ENCODE peak calls at places on chromosomes 2 and 18, in eight cellular contexts. V is hypothalamus; O is stimulated activated CD8-positive, alpha-beta memory T cell treated with anti-CD3 and anti-CD28 coated beads, Interleukin-2, amount 100 ng/mL, for 1 hour; X is NCI-H1694; M is NCI-H2171 treated with DMSO at 0.1 percent for 48 hours; T is adipocyte; H is effector memory CD8-positive, alpha-beta T cell; L is GM23248. R is an unnamed sample.

GRCh38 chr2:120013569-120014223 is 819 bp downstream of the EPB41L5 start:
- DNase-seq in V (no peak), O (no peak), X (no peak), M (peak; percentile 59), T (no peak), H (no peak), L (peak; percentile 8), R (no peak)

GRCh38 chr2:124163825-124164224 is 138.7 kb downstream of the CNTNAP5 start:
- DNase-seq in V (no peak), O (no peak), X (no peak), M (no peak), T (no peak), H (no peak), L (no peak), R (no peak)

GRCh38 chr2:179703702-179704101 is 157.7 kb downstream of the ZNF385B start:
- DNase-seq in V (no peak), O (no peak), X (no peak), M (no peak), T (no peak), H (no peak), L (no peak), R (no peak)

GRCh38 chr2:179558010-179558911 is 293.6 kb upstream of the SESTD1 start:
- DNase-seq in V (no peak), O (no peak), X (no peak), M (no peak), T (peak; percentile 22), H (no peak), L (no peak), R (no peak)

GRCh38 chr2:240441993-240442411 is 6.5 kb downstream of the GPC1 start:
- DNase-seq in V (no peak), O (no peak), X (no peak), M (no peak), T (no peak), H (no peak), L (no peak), R (peak; percentile 82)

GRCh38 chr2:28895189-28895893 is 874 bp downstream of the WDR43 start:
- DNase-seq in V (no peak), O (peak; percentile 3), X (no peak), M (peak; percentile 51), T (peak; percentile 61), H (peak; percentile 18), L (peak; percentile 71), R (no peak)

GRCh38 chr2:37389984-37390765 is 45.7 kb downstream of the QPCT start:
- DNase-seq in V (no peak), O (peak; percentile 16), X (peak; percentile 10), M (peak; percentile 34), T (peak; percentile 60), H (peak; percentile 48), L (peak; percentile 87), R (peak; percentile 42)

GRCh38 chr18:28267878-28268625 is 91.1 kb upstream of the CDH2 start:
- DNase-seq in V (no peak), O (no peak), X (no peak), M (no peak), T (peak; percentile 27), H (no peak), L (peak; percentile 32), R (no peak)

GRCh38 chr2:152826880-152827279 is 108.5 kb downstream of the ARL6IP6 start:
- DNase-seq in V (no peak), O (no peak), X (peak; percentile 10), M (peak; percentile 74), T (no peak), H (no peak), L (peak; percentile 89), R (no peak)

GRCh38 chr2:91477731-91478672 is 2786.5 kb downstream of the RPIA start:
- DNase-seq in V (no peak), O (no peak), X (no peak), M (no peak), T (peak; percentile 35), H (no peak), L (peak; percentile 46), R (peak; percentile 57)

GRCh38 chr2:11498543-11499034 is 32.6 kb upstream of the E2F6 start:
- DNase-seq in V (peak; percentile 60), O (no peak), X (peak; percentile 25), M (no peak), T (no peak), H (no peak), L (peak; percentile 28), R (peak; percentile 53)

GRCh38 chr2:7627587-7627986 is 710.4 kb downstream of the RNF144A start:
- DNase-seq in V (no peak), O (no peak), X (no peak), M (no peak), T (peak; percentile 40), H (no peak), L (peak; percentile 72), R (no peak)

GRCh38 chr2:103667335-103667884 is 905.6 kb downstream of the TMEM182 start:
- DNase-seq in V (no peak), O (no peak), X (no peak), M (no peak), T (no peak), H (no peak), L (no peak), R (no peak)

GRCh38 chr2:223837290-223838061 is at the start of gene AP1S3:
- DNase-seq in V (peak; percentile 2), O (peak; percentile 49), X (peak; percentile 53), M (peak; percentile 88), T (peak; percentile 65), H (peak; percentile 66), L (peak; percentile 71), R (peak; percentile 91)

GRCh38 chr2:168772704-168773103 is 29.7 kb upstream of the NOSTRIN start:
- DNase-seq in V (no peak), O (no peak), X (no peak), M (no peak), T (no peak), H (no peak), L (no peak), R (no peak)

GRCh38 chr18:13452851-13453524 is 234.4 kb downstream of the LDLRAD4 start:
- DNase-seq in V (no peak), O (no peak), X (no peak), M (no peak), T (no peak), H (no peak), L (no peak), R (no peak)

GRCh38 chr18:57397440-57397839 is 37.7 kb upstream of the ONECUT2 start:
- DNase-seq in V (no peak), O (no peak), X (no peak), M (no peak), T (peak; percentile 4), H (no peak), L (peak; percentile 60), R (no peak)

GRCh38 chr18:60279394-60279793 is 93.2 kb downstream of the MC4R start:
- DNase-seq in V (no peak), O (no peak), X (no peak), M (no peak), T (no peak), H (no peak), L (no peak), R (no peak)

GRCh38 chr2:75186829-75187228 is 12.5 kb downstream of the TACR1 start:
- DNase-seq in V (no peak), O (no peak), X (no peak), M (peak; percentile 39), T (no peak), H (no peak), L (no peak), R (no peak)

GRCh38 chr2:200319587-200320337 is 13.3 kb downstream of the SPATS2L start:
- DNase-seq in V (no peak), O (no peak), X (no peak), M (peak; percentile 33), T (peak; percentile 79), H (no peak), L (peak; percentile 77), R (no peak)

GRCh38 chr2:68320118-68320641 is 431 bp upstream of the CNRIP1 start:
- DNase-seq in V (no peak), O (no peak), X (peak; percentile 67), M (peak; percentile 86), T (no peak), H (no peak), L (no peak), R (no peak)

GRCh38 chr2:190707726-190708125 is 58.8 kb downstream of the NAB1 start:
- DNase-seq in V (no peak), O (no peak), X (no peak), M (no peak), T (no peak), H (no peak), L (no peak), R (no peak)

R was measured in left lung.